ENCODE peak calls at places on chromosomes 12 and 14, in eight cellular contexts. One of them, this sample, is unnamed.

GRCh38 chr12:2666846-2667245 is 127.9 kb upstream of the FKBP4 start:
- DNase-seq in mucosa of descending colon: no peak
- DNase-seq in thoracic aorta: no peak
- DNase-seq in fibroblast of the aortic adventitia: no peak
- DNase-seq in lung: no peak
- DNase-seq in NB4: no peak
- DNase-seq in AG04449: no peak
- DNase-seq in upper lobe of left lung: no peak
- DNase-seq in this sample: no peak

GRCh38 chr12:21526053-21526452 is at the start of gene SPX:
- DNase-seq in thoracic aorta: no peak
- DNase-seq in NB4: peak; percentile 32
- DNase-seq in upper lobe of left lung: no peak
- DNase-seq in lung: no peak
- DNase-seq in mucosa of descending colon: no peak
- DNase-seq in fibroblast of the aortic adventitia: peak; percentile 6
- DNase-seq in AG04449: no peak
- DNase-seq in this sample: no peak

GRCh38 chr14:78446807-78447206 is 276.6 kb downstream of the NRXN3 start:
- DNase-seq in mucosa of descending colon: no peak
- DNase-seq in thoracic aorta: no peak
- DNase-seq in lung: no peak
- DNase-seq in NB4: peak; percentile 20
- DNase-seq in fibroblast of the aortic adventitia: peak; percentile 1
- DNase-seq in upper lobe of left lung: no peak
- DNase-seq in AG04449: no peak
- DNase-seq in this sample: no peak

GRCh38 chr12:80142640-80143039 is 43.3 kb downstream of the OTOGL start:
- DNase-seq in fibroblast of the aortic adventitia: no peak
- DNase-seq in upper lobe of left lung: no peak
- DNase-seq in AG04449: no peak
- DNase-seq in thoracic aorta: no peak
- DNase-seq in lung: no peak
- DNase-seq in mucosa of descending colon: no peak
- DNase-seq in NB4: no peak
- DNase-seq in this sample: no peak

GRCh38 chr12:132559652-132560420 is 50.5 kb downstream of the LRCOL1 start:
- DNase-seq in thoracic aorta: no peak
- DNase-seq in NB4: peak; percentile 87
- DNase-seq in upper lobe of left lung: no peak
- DNase-seq in mucosa of descending colon: peak; percentile 57
- DNase-seq in fibroblast of the aortic adventitia: no peak
- DNase-seq in AG04449: no peak
- DNase-seq in lung: no peak
- DNase-seq in this sample: no peak

GRCh38 chr12:132413931-132414588 is 75.9 kb upstream of the FBRSL1 start:
- DNase-seq in NB4: peak; percentile 63
- DNase-seq in mucosa of descending colon: no peak
- DNase-seq in fibroblast of the aortic adventitia: no peak
- DNase-seq in thoracic aorta: no peak
- DNase-seq in AG04449: no peak
- DNase-seq in lung: no peak
- DNase-seq in upper lobe of left lung: no peak
- DNase-seq in this sample: no peak

GRCh38 chr14:48890333-48890732 is 695.8 kb downstream of the RPS29 start:
- DNase-seq in fibroblast of the aortic adventitia: no peak
- DNase-seq in mucosa of descending colon: no peak
- DNase-seq in upper lobe of left lung: no peak
- DNase-seq in AG04449: no peak
- DNase-seq in NB4: no peak
- DNase-seq in lung: no peak
- DNase-seq in thoracic aorta: no peak
- DNase-seq in this sample: no peak

GRCh38 chr14:92726135-92726932 is 22.1 kb downstream of the LGMN start:
- DNase-seq in NB4: peak; percentile 62
- DNase-seq in thoracic aorta: peak; percentile 54
- DNase-seq in fibroblast of the aortic adventitia: peak; percentile 72
- DNase-seq in AG04449: no peak
- DNase-seq in lung: peak; percentile 82
- DNase-seq in upper lobe of left lung: peak; percentile 93
- DNase-seq in mucosa of descending colon: peak; percentile 84
- DNase-seq in this sample: no peak

GRCh38 chr14:68373847-68374582 is 418.9 kb downstream of the ZFP36L1 start:
- DNase-seq in mucosa of descending colon: no peak
- DNase-seq in upper lobe of left lung: no peak
- DNase-seq in NB4: no peak
- DNase-seq in lung: no peak
- DNase-seq in AG04449: no peak
- DNase-seq in fibroblast of the aortic adventitia: no peak
- DNase-seq in thoracic aorta: no peak
- DNase-seq in this sample: no peak

GRCh38 chr14:96253140-96253539 is 2.9 kb upstream of the BDKRB1 start:
- DNase-seq in mucosa of descending colon: no peak
- DNase-seq in fibroblast of the aortic adventitia: peak; percentile 94
- DNase-seq in upper lobe of left lung: no peak
- DNase-seq in NB4: peak; percentile 32
- DNase-seq in thoracic aorta: no peak
- DNase-seq in AG04449: peak; percentile 81
- DNase-seq in lung: no peak
- DNase-seq in this sample: no peak

GRCh38 chr12:53048033-53048779 is 1.7 kb upstream of the TNS2 start:
- DNase-seq in thoracic aorta: no peak
- DNase-seq in upper lobe of left lung: peak; percentile 81
- DNase-seq in NB4: no peak
- DNase-seq in fibroblast of the aortic adventitia: no peak
- DNase-seq in lung: peak; percentile 75
- DNase-seq in AG04449: no peak
- DNase-seq in mucosa of descending colon: peak; percentile 63
- DNase-seq in this sample: no peak
- TF ChIP-seq CTCF in thoracic aorta: no peak
- TF ChIP-seq CTCF in upper lobe of left lung: peak; percentile 39
- TF ChIP-seq CTCF in NB4: no peak
- TF ChIP-seq CTCF in fibroblast of the aortic adventitia: no peak
- TF ChIP-seq CTCF in lung: no peak
- TF ChIP-seq CTCF in AG04449: peak; percentile 18
- TF ChIP-seq CTCF in mucosa of descending colon: no peak
- TF ChIP-seq CTCF in this sample: no peak

GRCh38 chr12:14710632-14711324 is 14.4 kb upstream of the GUCY2C start:
- DNase-seq in upper lobe of left lung: no peak
- DNase-seq in AG04449: no peak
- DNase-seq in thoracic aorta: no peak
- DNase-seq in mucosa of descending colon: no peak
- DNase-seq in lung: no peak
- DNase-seq in fibroblast of the aortic adventitia: no peak
- DNase-seq in NB4: peak; percentile 41
- DNase-seq in this sample: no peak
- H3K4me3 ChIP-seq in upper lobe of left lung: no peak overlapping the region
- H3K4me3 ChIP-seq in AG04449: no peak overlapping the region
- H3K4me3 ChIP-seq in thoracic aorta: no peak overlapping the region
- H3K4me3 ChIP-seq in mucosa of descending colon: no peak overlapping the region
- H3K4me3 ChIP-seq in lung: no peak overlapping the region
- H3K4me3 ChIP-seq in fibroblast of the aortic adventitia: no peak overlapping the region
- H3K4me3 ChIP-seq in NB4: no peak overlapping the region
- H3K4me3 ChIP-seq in this sample: no peak overlapping the region

DNA sequence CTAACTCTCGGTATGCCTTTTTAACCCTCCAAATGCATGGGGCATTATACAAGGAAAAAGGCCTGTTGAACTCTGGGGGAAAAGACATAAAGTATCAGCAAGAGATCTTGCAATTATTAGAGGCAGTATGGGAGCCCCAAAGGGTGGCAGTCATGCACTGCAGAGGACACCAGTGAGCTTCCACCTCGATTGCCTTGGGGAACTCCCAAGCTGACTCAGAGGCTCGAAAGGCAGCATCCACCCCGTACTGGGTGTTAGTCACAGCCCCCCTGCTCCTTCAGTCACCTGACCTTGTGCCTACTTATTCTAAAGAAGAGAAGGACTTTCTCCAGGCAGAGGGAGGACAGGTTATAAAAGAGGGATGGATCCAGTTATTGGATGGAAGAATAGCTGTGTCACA is 781.4 kb upstream of the TMEM132C start:
- DNase-seq in thoracic aorta: no peak
- DNase-seq in AG04449: peak; percentile 77
- DNase-seq in upper lobe of left lung: no peak
- DNase-seq in fibroblast of the aortic adventitia: peak; percentile 88
- DNase-seq in NB4: peak; percentile 44
- DNase-seq in mucosa of descending colon: no peak
- DNase-seq in lung: no peak
- DNase-seq in this sample: no peak
- TF ChIP-seq CTCF in thoracic aorta: no peak
- TF ChIP-seq CTCF in AG04449: peak; percentile 60
- TF ChIP-seq CTCF in upper lobe of left lung: no peak
- TF ChIP-seq CTCF in fibroblast of the aortic adventitia: peak; percentile 61
- TF ChIP-seq CTCF in NB4: no peak
- TF ChIP-seq CTCF in mucosa of descending colon: no peak
- TF ChIP-seq CTCF in lung: no peak
- TF ChIP-seq CTCF in this sample: no peak

GRCh38 chr12:115619889-115620288 is 657.6 kb downstream of the MED13L start:
- DNase-seq in upper lobe of left lung: no peak
- DNase-seq in thoracic aorta: no peak
- DNase-seq in mucosa of descending colon: no peak
- DNase-seq in lung: no peak
- DNase-seq in fibroblast of the aortic adventitia: no peak
- DNase-seq in NB4: no peak
- DNase-seq in AG04449: no peak
- DNase-seq in this sample: no peak

GRCh38 chr12:115619061-115619460 is 658.4 kb downstream of the MED13L start:
- DNase-seq in upper lobe of left lung: no peak
- DNase-seq in AG04449: no peak
- DNase-seq in fibroblast of the aortic adventitia: no peak
- DNase-seq in mucosa of descending colon: no peak
- DNase-seq in lung: no peak
- DNase-seq in thoracic aorta: no peak
- DNase-seq in NB4: no peak
- DNase-seq in this sample: no peak

GRCh38 chr12:115623275-115623674 is 654.2 kb downstream of the MED13L start:
- DNase-seq in fibroblast of the aortic adventitia: no peak
- DNase-seq in mucosa of descending colon: no peak
- DNase-seq in lung: no peak
- DNase-seq in thoracic aorta: no peak
- DNase-seq in NB4: no peak
- DNase-seq in AG04449: no peak
- DNase-seq in upper lobe of left lung: no peak
- DNase-seq in this sample: no peak

GRCh38 chr12:115618105-115618504 is 659.4 kb downstream of the MED13L start:
- DNase-seq in fibroblast of the aortic adventitia: no peak
- DNase-seq in lung: no peak
- DNase-seq in AG04449: no peak
- DNase-seq in NB4: no peak
- DNase-seq in upper lobe of left lung: no peak
- DNase-seq in thoracic aorta: no peak
- DNase-seq in mucosa of descending colon: no peak
- DNase-seq in this sample: no peak

GRCh38 chr12:115620816-115621215 is 656.7 kb downstream of the MED13L start:
- DNase-seq in NB4: no peak
- DNase-seq in lung: no peak
- DNase-seq in mucosa of descending colon: no peak
- DNase-seq in AG04449: no peak
- DNase-seq in upper lobe of left lung: no peak
- DNase-seq in fibroblast of the aortic adventitia: no peak
- DNase-seq in thoracic aorta: no peak
- DNase-seq in this sample: no peak
- H3K4me3 ChIP-seq in NB4: no peak overlapping the region
- H3K4me3 ChIP-seq in lung: no peak overlapping the region
- H3K4me3 ChIP-seq in mucosa of descending colon: no peak overlapping the region
- H3K4me3 ChIP-seq in AG04449: no peak overlapping the region
- H3K4me3 ChIP-seq in upper lobe of left lung: no peak overlapping the region
- H3K4me3 ChIP-seq in fibroblast of the aortic adventitia: no peak overlapping the region
- H3K4me3 ChIP-seq in thoracic aorta: no peak overlapping the region
- H3K4me3 ChIP-seq in this sample: no peak overlapping the region

DNA sequence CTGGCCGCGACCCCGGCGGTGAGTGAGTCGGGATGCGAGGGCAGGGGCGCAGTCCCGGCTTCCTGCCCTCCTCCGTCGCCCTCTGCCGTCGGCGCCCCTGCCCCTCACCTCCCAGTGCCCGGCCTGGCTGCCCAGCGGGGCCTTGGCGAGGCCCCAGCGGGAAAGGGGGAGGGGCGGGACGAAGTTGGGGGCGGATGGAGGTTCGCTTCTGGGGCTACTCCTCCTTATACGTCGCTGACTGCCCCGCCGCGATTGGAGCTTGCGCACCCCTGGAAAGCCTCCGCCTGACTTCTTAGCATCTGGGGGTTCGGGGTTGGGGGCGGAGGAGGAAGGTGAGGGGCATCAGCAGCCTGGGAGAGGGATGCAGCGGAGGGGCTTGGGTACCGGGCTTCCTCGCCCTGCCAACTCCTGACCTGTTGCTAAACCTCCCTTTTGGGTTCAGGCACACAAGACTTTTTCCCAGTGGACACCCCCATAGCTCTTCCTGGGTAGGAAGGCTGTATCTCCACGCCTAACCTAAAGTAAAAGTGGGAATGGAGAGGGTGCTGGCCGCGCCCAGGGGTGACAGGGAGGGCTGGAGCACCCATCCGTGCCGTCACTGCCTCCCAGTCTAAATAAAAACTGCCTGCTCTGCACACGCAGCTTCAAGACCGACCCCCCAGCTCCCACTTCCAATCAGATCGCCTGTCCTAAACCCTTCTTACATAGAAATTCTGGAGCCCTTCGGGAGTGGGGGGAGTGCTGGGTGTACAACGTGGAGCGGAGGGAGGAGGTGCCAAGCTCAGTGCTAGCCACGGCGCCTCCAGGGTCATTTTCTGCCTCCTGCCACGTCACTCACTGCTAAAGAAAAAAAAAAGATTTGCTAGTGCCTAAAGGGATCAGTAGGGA is 585 bp downstream of the TMEM263 start:
- DNase-seq in NB4: peak; percentile 76
- DNase-seq in upper lobe of left lung: peak; percentile 67
- DNase-seq in mucosa of descending colon: peak; percentile 69
- DNase-seq in AG04449: peak; percentile 70
- DNase-seq in lung: peak; percentile 68
- DNase-seq in fibroblast of the aortic adventitia: peak; percentile 86
- DNase-seq in thoracic aorta: peak; percentile 24
- DNase-seq in this sample: peak; percentile 30
- TF ChIP-seq CTCF in NB4: peak; percentile 11
- TF ChIP-seq CTCF in upper lobe of left lung: no peak
- TF ChIP-seq CTCF in mucosa of descending colon: no peak
- TF ChIP-seq CTCF in AG04449: peak; percentile 7
- TF ChIP-seq CTCF in lung: no peak
- TF ChIP-seq CTCF in fibroblast of the aortic adventitia: peak; percentile 2
- TF ChIP-seq CTCF in thoracic aorta: peak; percentile 28
- TF ChIP-seq CTCF in this sample: no peak

GRCh38 chr14:100486025-100486828 is 101.0 kb downstream of the BEGAIN start:
- DNase-seq in NB4: peak; percentile 66
- DNase-seq in mucosa of descending colon: peak; percentile 83
- DNase-seq in thoracic aorta: peak; percentile 21
- DNase-seq in lung: no peak
- DNase-seq in AG04449: peak; percentile 93
- DNase-seq in fibroblast of the aortic adventitia: peak; percentile 67
- DNase-seq in upper lobe of left lung: no peak
- DNase-seq in this sample: no peak
- H3K4me3 ChIP-seq in NB4: no peak overlapping the region
- H3K4me3 ChIP-seq in mucosa of descending colon: no peak overlapping the region
- H3K4me3 ChIP-seq in thoracic aorta: no peak overlapping the region
- H3K4me3 ChIP-seq in lung: no peak overlapping the region
- H3K4me3 ChIP-seq in AG04449: peak overlapping the region; percentile 31
- H3K4me3 ChIP-seq in fibroblast of the aortic adventitia: no peak overlapping the region
- H3K4me3 ChIP-seq in upper lobe of left lung: no peak overlapping the region
- H3K4me3 ChIP-seq in this sample: no peak overlapping the region

This sample was measured in GM12864.